ENCODE peak calls at places on chromosomes 6 and 20, in five cellular contexts. R is choroid plexus epithelial cell, Y is MM.1S, S is left ventricle myocardium inferior, F is NB4. Q is an unnamed sample.

GRCh38 chr20:37290158-37290810 is 829 bp downstream of the MANBAL start:
- DNase-seq in R (no peak), Y (no peak), S (no peak), F (no peak), Q (no peak)

GRCh38 chr6:89022747-89023289 is 57.7 kb upstream of the PNRC1 start:
- DNase-seq in R (peak; percentile 64), Y (no peak), S (no peak), F (no peak), Q (no peak)

GRCh38 chr6:146420255-146420654 is 123.4 kb upstream of the RAB32 start:
- DNase-seq in R (no peak), Y (no peak), S (no peak), F (peak; percentile 81), Q (no peak)

GRCh38 chr6:137958809-137959565 is 91.9 kb downstream of the TNFAIP3 start:
- DNase-seq in R (peak; percentile 21), Y (no peak), S (no peak), F (peak; percentile 97), Q (no peak)

GRCh38 chr6:33075568-33076405 is at the start of gene HLA-DPB1:
- DNase-seq in R (peak; percentile 81), Y (peak; percentile 84), S (no peak), F (peak; percentile 56), Q (peak; percentile 12)

GRCh38 chr20:24648919-24649318 is 179.5 kb downstream of the SYNDIG1 start:
- DNase-seq in R (no peak), Y (no peak), S (no peak), F (no peak), Q (no peak)

GRCh38 chr20:25223179-25223661 is 24.7 kb upstream of the PYGB start:
- DNase-seq in R (peak; percentile 96), Y (no peak), S (no peak), F (peak; percentile 90), Q (peak; percentile 84)

GRCh38 chr6:89954721-89955148 is 60.5 kb downstream of the GJA10 start:
- DNase-seq in R (no peak), Y (peak; percentile 72), S (no peak), F (no peak), Q (no peak)

GRCh38 chr20:63977392-63978276 is 1.8 kb downstream of the SAMD10 start:
- DNase-seq in R (peak; percentile 88), Y (no peak), S (no peak), F (peak; percentile 96), Q (no peak)

GRCh38 chr6:169367507-169367906 is 113.9 kb upstream of the THBS2 start:
- DNase-seq in R (no peak), Y (no peak), S (no peak), F (no peak), Q (no peak)

GRCh38 chr6:82013561-82014275 is 233.8 kb downstream of the IBTK start:
- DNase-seq in R (peak; percentile 80), Y (no peak), S (no peak), F (peak; percentile 3), Q (no peak)
- TF ChIP-seq CTCF in R (no peak), Y (no peak), S (no peak), F (no peak), Q (no peak)

GRCh38 chr6:46734867-46735719 is at the start of gene PLA2G7:
- DNase-seq in R (no peak), Y (no peak), S (peak; percentile 17), F (no peak), Q (no peak)

GRCh38 chr6:46733410-46733809 is 1.8 kb downstream of the PLA2G7 start:
- DNase-seq in R (no peak), Y (no peak), S (no peak), F (no peak), Q (no peak)

GRCh38 chr6:46735720-46736031 is 501 bp upstream of the PLA2G7 start:
- DNase-seq in R (no peak), Y (no peak), S (no peak), F (no peak), Q (no peak)

GRCh38 chr6:46730918-46731461 is 4.2 kb downstream of the PLA2G7 start:
- DNase-seq in R (no peak), Y (no peak), S (no peak), F (peak; percentile 18), Q (no peak)

GRCh38 chr6:46729810-46730342 is 5.3 kb downstream of the PLA2G7 start:
- DNase-seq in R (no peak), Y (no peak), S (no peak), F (no peak), Q (no peak)
- H3K4me3 ChIP-seq in R (no peak overlapping the region), Y (no peak overlapping the region), S (no peak overlapping the region), F (no peak overlapping the region), Q (no peak overlapping the region)

DNA sequence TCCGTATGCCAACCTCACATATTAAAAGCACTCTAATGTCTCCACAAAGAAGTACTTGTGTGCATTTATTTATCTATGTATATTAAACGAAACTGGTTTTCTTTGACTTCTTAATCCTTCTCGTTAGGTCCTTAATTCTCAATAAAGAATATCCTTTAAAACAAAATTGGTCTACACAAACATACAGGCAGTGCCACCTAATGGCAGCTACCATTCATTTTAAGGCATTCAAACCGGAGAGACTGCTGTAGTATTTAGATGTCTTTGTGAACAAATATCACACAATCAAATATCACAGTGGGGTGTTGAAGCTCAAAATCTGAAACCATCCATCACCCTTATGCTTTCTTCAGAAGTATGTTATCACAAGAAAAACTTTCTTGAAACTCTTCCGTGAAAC is 96.6 kb upstream of the IRAK1BP1 start:
- DNase-seq in R (no peak), Y (no peak), S (no peak), F (peak; percentile 5), Q (no peak)
- TF ChIP-seq CTCF in R (no peak), Y (peak; percentile 6), S (no peak), F (no peak), Q (no peak)

GRCh38 chr6:24777227-24777626 is 2.5 kb downstream of the GMNN start:
- DNase-seq in R (no peak), Y (no peak), S (no peak), F (no peak), Q (no peak)

GRCh38 chr6:24775520-24776058 is 852 bp downstream of the GMNN start:
- DNase-seq in R (peak; percentile 81), Y (peak; percentile 19), S (no peak), F (peak; percentile 61), Q (peak; percentile 40)

GRCh38 chr6:24778121-24778520 is 3.4 kb downstream of the GMNN start:
- DNase-seq in R (no peak), Y (no peak), S (no peak), F (peak; percentile 24), Q (no peak)

GRCh38 chr6:24778878-24779277 is 4.1 kb downstream of the GMNN start:
- DNase-seq in R (no peak), Y (no peak), S (no peak), F (no peak), Q (no peak)

DNA sequence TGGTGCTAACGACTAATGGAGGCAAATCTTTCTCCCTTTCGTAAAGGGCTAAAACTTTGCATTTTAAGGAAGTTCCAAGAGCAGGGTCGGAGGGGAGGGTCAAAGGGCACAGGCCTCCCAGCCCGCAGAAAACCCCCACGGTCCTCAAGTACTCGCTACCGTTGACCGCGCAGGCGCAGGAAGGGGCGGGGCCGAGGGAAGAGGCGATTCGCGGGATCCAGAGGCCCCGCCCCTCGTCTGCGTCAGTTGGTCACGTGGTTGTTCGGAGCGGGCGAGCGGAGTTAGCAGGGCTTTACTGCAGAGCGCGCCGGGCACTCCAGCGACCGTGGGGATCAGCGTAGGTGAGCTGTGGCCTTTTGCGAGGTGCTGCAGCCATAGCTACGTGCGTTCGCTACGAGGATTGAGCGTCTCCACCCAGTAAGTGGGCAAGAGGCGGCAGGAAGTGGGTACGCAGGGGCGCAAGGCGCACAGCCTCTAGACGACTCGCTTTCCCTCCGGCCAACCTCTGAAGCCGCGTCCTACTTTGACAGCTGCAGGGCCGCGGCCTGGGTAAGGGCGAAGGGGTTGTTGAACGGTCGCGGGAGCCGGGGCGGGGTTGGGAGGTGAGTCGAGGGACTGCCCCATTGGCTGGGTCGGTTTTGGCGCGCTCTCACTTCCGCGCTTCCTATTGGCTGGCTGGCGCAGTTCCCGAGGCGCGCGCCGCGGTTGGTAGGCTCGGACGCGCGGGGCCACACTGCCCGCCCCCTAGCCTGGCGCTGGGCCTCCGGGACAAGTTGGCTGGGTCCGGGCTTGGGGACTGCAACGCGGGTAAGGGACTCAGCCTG is at the start of gene GMNN:
- DNase-seq in R (peak; percentile 95), Y (peak; percentile 97), S (peak; percentile 99), F (peak; percentile 98), Q (peak; percentile 68)
- H3K4me3 ChIP-seq in R (peak within 1 kb of the TSS; percentile 100), Y (peak within 1 kb of the TSS; percentile 84), S (peak within 1 kb of the TSS; percentile 88), F (peak within 1 kb of the TSS; percentile 98), Q (peak within 1 kb of the TSS; percentile 100)

DNA sequence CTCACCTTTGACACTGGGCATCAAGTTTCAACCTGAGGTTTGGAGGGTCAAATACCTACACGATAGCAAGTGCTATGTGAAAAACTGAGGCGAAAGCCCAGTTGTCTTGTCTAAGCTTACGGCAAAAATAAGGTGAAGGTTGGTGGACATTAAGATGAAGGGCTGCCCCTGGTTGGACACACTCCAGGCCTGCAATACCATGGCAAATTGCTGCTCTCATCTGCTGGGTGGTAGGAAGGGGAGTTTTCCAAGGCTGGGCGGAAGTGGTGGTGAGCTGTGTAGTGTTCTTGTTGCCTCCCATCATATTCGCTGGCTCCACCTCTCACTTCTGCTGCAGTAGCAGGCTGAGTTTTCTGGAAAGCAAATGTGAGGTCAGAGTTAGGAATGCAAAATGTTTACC is 33.6 kb downstream of the SCP2D1 start:
- DNase-seq in R (no peak), Y (no peak), S (no peak), F (no peak), Q (no peak)
- TF ChIP-seq CTCF in R (no peak), Y (no peak), S (no peak), F (no peak), Q (no peak)

GRCh38 chr20:51382111-51382985 is 160.2 kb downstream of the NFATC2 start:
- DNase-seq in R (no peak), Y (no peak), S (no peak), F (no peak), Q (no peak)
- H3K4me3 ChIP-seq in R (no peak overlapping the region), Y (no peak overlapping the region), S (no peak overlapping the region), F (no peak overlapping the region), Q (no peak overlapping the region)

DNA sequence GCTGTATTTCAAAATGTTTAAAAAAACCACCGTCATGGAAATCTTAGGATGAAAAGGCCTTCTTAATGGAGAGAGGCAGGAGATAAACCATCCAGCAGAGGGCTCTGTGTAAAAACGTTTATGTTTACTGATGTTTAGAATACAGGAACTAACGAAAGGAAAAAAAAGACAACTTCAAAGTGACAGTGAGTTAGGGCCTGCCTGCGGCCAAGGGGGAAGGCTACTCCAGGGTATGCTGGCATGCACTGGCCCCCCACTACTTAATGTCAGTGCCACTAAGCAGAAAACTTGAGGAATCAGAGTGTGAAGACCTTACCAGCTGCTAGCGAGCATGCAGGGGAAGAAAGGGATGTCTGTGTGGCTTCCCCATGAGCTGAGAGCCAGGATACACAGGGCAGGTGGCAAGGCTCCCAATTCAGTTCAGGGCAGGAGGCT is 47.7 kb downstream of the AKAP7 start:
- DNase-seq in R (peak; percentile 69), Y (no peak), S (no peak), F (peak; percentile 51), Q (no peak)
- TF ChIP-seq CTCF in R (peak; percentile 70), Y (peak; percentile 18), S (peak; percentile 48), F (peak; percentile 51), Q (peak; percentile 68)